ENCODE peak calls at places on chromosomes 7 and 10, in five cellular contexts. One of them, this sample, is unnamed.

GRCh38 chr10:110613341-110613995 is 30.7 kb upstream of the RBM20 start:
- DNase-seq in hypothalamus: no peak
- DNase-seq in HS-5: no peak
- DNase-seq in astrocyte of the spinal cord: no peak
- DNase-seq in stimulated activated CD4-positive, alpha-beta T cell treated with anti-CD3 and anti-CD28 coated beads, Interleukin-2, amount 100 ng/mL, for 24 hours: peak
- DNase-seq in this sample: no peak

GRCh38 chr7:71682841-71683341 is 550.9 kb downstream of the GALNT17 start:
- DNase-seq in hypothalamus: no peak
- DNase-seq in HS-5: no peak
- DNase-seq in astrocyte of the spinal cord: no peak
- DNase-seq in stimulated activated CD4-positive, alpha-beta T cell treated with anti-CD3 and anti-CD28 coated beads, Interleukin-2, amount 100 ng/mL, for 24 hours: no peak
- DNase-seq in this sample: no peak

GRCh38 chr10:75230600-75231038 is 5.1 kb downstream of the COMTD1 start:
- DNase-seq in hypothalamus: peak
- DNase-seq in HS-5: peak
- DNase-seq in astrocyte of the spinal cord: peak
- DNase-seq in stimulated activated CD4-positive, alpha-beta T cell treated with anti-CD3 and anti-CD28 coated beads, Interleukin-2, amount 100 ng/mL, for 24 hours: peak
- DNase-seq in this sample: peak

GRCh38 chr7:106485031-106485551 is 175.9 kb downstream of the CCDC71L start:
- DNase-seq in hypothalamus: no peak
- DNase-seq in HS-5: peak
- DNase-seq in astrocyte of the spinal cord: peak
- DNase-seq in stimulated activated CD4-positive, alpha-beta T cell treated with anti-CD3 and anti-CD28 coated beads, Interleukin-2, amount 100 ng/mL, for 24 hours: peak
- DNase-seq in this sample: peak

GRCh38 chr7:99597762-99598501 is at the start of gene TMEM225B:
- DNase-seq in hypothalamus: no peak
- DNase-seq in HS-5: no peak
- DNase-seq in astrocyte of the spinal cord: no peak
- DNase-seq in stimulated activated CD4-positive, alpha-beta T cell treated with anti-CD3 and anti-CD28 coated beads, Interleukin-2, amount 100 ng/mL, for 24 hours: no peak
- DNase-seq in this sample: no peak

GRCh38 chr7:5682889-5683670 is 98.4 kb downstream of the RNF216 start:
- DNase-seq in hypothalamus: no peak
- DNase-seq in HS-5: no peak
- DNase-seq in astrocyte of the spinal cord: no peak
- DNase-seq in stimulated activated CD4-positive, alpha-beta T cell treated with anti-CD3 and anti-CD28 coated beads, Interleukin-2, amount 100 ng/mL, for 24 hours: no peak
- DNase-seq in this sample: no peak

GRCh38 chr10:131979821-131980270 is 1.9 kb downstream of the BNIP3 start:
- DNase-seq in hypothalamus: peak
- DNase-seq in HS-5: no peak
- DNase-seq in astrocyte of the spinal cord: peak
- DNase-seq in stimulated activated CD4-positive, alpha-beta T cell treated with anti-CD3 and anti-CD28 coated beads, Interleukin-2, amount 100 ng/mL, for 24 hours: no peak
- DNase-seq in this sample: peak

GRCh38 chr7:22586806-22587180 is 86.8 kb upstream of the STEAP1B start:
- DNase-seq in hypothalamus: no peak
- DNase-seq in HS-5: no peak
- DNase-seq in astrocyte of the spinal cord: no peak
- DNase-seq in stimulated activated CD4-positive, alpha-beta T cell treated with anti-CD3 and anti-CD28 coated beads, Interleukin-2, amount 100 ng/mL, for 24 hours: no peak
- DNase-seq in this sample: no peak

GRCh38 chr7:132386249-132386681 is 190.0 kb downstream of the PLXNA4 start:
- DNase-seq in hypothalamus: no peak
- DNase-seq in HS-5: no peak
- DNase-seq in astrocyte of the spinal cord: peak
- DNase-seq in stimulated activated CD4-positive, alpha-beta T cell treated with anti-CD3 and anti-CD28 coated beads, Interleukin-2, amount 100 ng/mL, for 24 hours: no peak
- DNase-seq in this sample: no peak